ENCODE peak calls at places on chromosomes 11 and 22, in seven cellular contexts. One of them, this sample, is unnamed.

GRCh38 chr11:30346068-30346688 is 23.3 kb downstream of the ARL14EP start:
- DNase-seq in neuronal stem cell: peak
- DNase-seq in mesendoderm: peak
- DNase-seq in H9: no peak
- DNase-seq in H1: no peak
- DNase-seq in IMR-90: peak
- DNase-seq in trophoblast cell: peak
- DNase-seq in this sample: peak

GRCh38 chr11:79152511-79152910 is 288.3 kb downstream of the TENM4 start:
- DNase-seq in neuronal stem cell: no peak
- DNase-seq in mesendoderm: no peak
- DNase-seq in H9: no peak
- DNase-seq in H1: no peak
- DNase-seq in IMR-90: no peak
- DNase-seq in trophoblast cell: no peak
- DNase-seq in this sample: no peak

GRCh38 chr11:2924381-2924780 is 4.8 kb downstream of the PHLDA2 start:
- DNase-seq in neuronal stem cell: no peak
- DNase-seq in mesendoderm: no peak
- DNase-seq in H9: no peak
- DNase-seq in H1: no peak
- DNase-seq in IMR-90: no peak
- DNase-seq in trophoblast cell: peak
- DNase-seq in this sample: no peak

GRCh38 chr11:118398797-118399564 is 2.4 kb upstream of the ATP5MG start:
- DNase-seq in neuronal stem cell: no peak
- DNase-seq in mesendoderm: no peak
- DNase-seq in H9: no peak
- DNase-seq in H1: no peak
- DNase-seq in IMR-90: peak
- DNase-seq in trophoblast cell: no peak
- DNase-seq in this sample: peak

GRCh38 chr11:78798567-78799170 is 224.0 kb upstream of the NARS2 start:
- DNase-seq in neuronal stem cell: peak
- DNase-seq in mesendoderm: peak
- DNase-seq in H9: peak
- DNase-seq in H1: peak
- DNase-seq in IMR-90: peak
- DNase-seq in trophoblast cell: peak
- DNase-seq in this sample: peak

GRCh38 chr11:11034476-11034875 is 176.6 kb upstream of the ZBED5 start:
- DNase-seq in neuronal stem cell: no peak
- DNase-seq in mesendoderm: no peak
- DNase-seq in H9: no peak
- DNase-seq in H1: no peak
- DNase-seq in IMR-90: no peak
- DNase-seq in trophoblast cell: peak
- DNase-seq in this sample: no peak

GRCh38 chr11:28727254-28727653 is 619.1 kb downstream of the METTL15 start:
- DNase-seq in neuronal stem cell: no peak
- DNase-seq in mesendoderm: no peak
- DNase-seq in H9: no peak
- DNase-seq in H1: no peak
- DNase-seq in IMR-90: peak
- DNase-seq in trophoblast cell: no peak
- DNase-seq in this sample: no peak

GRCh38 chr11:43746670-43747069 is 66.1 kb downstream of the HSD17B12 start:
- DNase-seq in neuronal stem cell: no peak
- DNase-seq in mesendoderm: no peak
- DNase-seq in H9: no peak
- DNase-seq in H1: no peak
- DNase-seq in IMR-90: no peak
- DNase-seq in trophoblast cell: peak
- DNase-seq in this sample: no peak

GRCh38 chr11:17775035-17775348 is 40.4 kb downstream of the KCNC1 start:
- DNase-seq in neuronal stem cell: no peak
- DNase-seq in mesendoderm: no peak
- DNase-seq in H9: no peak
- DNase-seq in H1: no peak
- DNase-seq in IMR-90: no peak
- DNase-seq in trophoblast cell: no peak
- DNase-seq in this sample: no peak

GRCh38 chr11:78065239-78065638 is 1.6 kb downstream of the THRSP start:
- DNase-seq in neuronal stem cell: no peak
- DNase-seq in mesendoderm: no peak
- DNase-seq in H9: no peak
- DNase-seq in H1: no peak
- DNase-seq in IMR-90: no peak
- DNase-seq in trophoblast cell: no peak
- DNase-seq in this sample: no peak

GRCh38 chr11:128964463-128964930 is 21.8 kb upstream of the TP53AIP1 start:
- DNase-seq in neuronal stem cell: no peak
- DNase-seq in mesendoderm: peak
- DNase-seq in H9: no peak
- DNase-seq in H1: no peak
- DNase-seq in IMR-90: no peak
- DNase-seq in trophoblast cell: no peak
- DNase-seq in this sample: no peak

GRCh38 chr11:118437046-118437735 is 899 bp downstream of the KMT2A start:
- DNase-seq in neuronal stem cell: peak
- DNase-seq in mesendoderm: peak
- DNase-seq in H9: peak
- DNase-seq in H1: no peak
- DNase-seq in IMR-90: peak
- DNase-seq in trophoblast cell: peak
- DNase-seq in this sample: peak

GRCh38 chr11:92978226-92979111 is 9.0 kb downstream of the MTNR1B start:
- DNase-seq in neuronal stem cell: no peak
- DNase-seq in mesendoderm: no peak
- DNase-seq in H9: no peak
- DNase-seq in H1: no peak
- DNase-seq in IMR-90: peak
- DNase-seq in trophoblast cell: no peak
- DNase-seq in this sample: no peak

GRCh38 chr11:92976681-92977080 is 7.2 kb downstream of the MTNR1B start:
- DNase-seq in neuronal stem cell: no peak
- DNase-seq in mesendoderm: no peak
- DNase-seq in H9: no peak
- DNase-seq in H1: no peak
- DNase-seq in IMR-90: no peak
- DNase-seq in trophoblast cell: no peak
- DNase-seq in this sample: no peak

GRCh38 chr11:92979176-92979575 is 9.7 kb downstream of the MTNR1B start:
- DNase-seq in neuronal stem cell: no peak
- DNase-seq in mesendoderm: no peak
- DNase-seq in H9: no peak
- DNase-seq in H1: no peak
- DNase-seq in IMR-90: peak
- DNase-seq in trophoblast cell: no peak
- DNase-seq in this sample: peak

GRCh38 chr11:92975285-92975684 is 5.8 kb downstream of the MTNR1B start:
- DNase-seq in neuronal stem cell: no peak
- DNase-seq in mesendoderm: no peak
- DNase-seq in H9: no peak
- DNase-seq in H1: no peak
- DNase-seq in IMR-90: no peak
- DNase-seq in trophoblast cell: no peak
- DNase-seq in this sample: no peak

DNA sequence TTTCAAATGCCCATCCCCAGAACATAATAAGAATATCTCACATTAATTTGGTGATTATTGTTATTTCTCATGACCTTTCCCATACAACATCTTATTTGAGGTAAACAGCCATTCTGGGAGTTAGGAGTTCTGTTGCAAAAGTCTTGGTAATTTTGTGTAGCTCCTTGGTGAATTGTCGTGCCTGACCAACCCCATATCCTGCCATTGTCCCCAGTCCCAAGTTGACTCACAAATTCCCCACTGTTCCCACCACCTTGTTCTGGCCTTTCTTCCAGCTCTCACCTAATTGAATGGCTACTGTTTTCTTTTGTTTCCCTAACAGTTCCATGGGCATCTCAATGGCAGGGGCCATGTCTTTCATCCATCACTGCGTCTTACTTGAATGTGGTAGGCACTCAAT is 8.0 kb downstream of the MTNR1B start:
- DNase-seq in neuronal stem cell: no peak
- DNase-seq in mesendoderm: no peak
- DNase-seq in H9: no peak
- DNase-seq in H1: no peak
- DNase-seq in IMR-90: no peak
- DNase-seq in trophoblast cell: no peak
- DNase-seq in this sample: no peak
- H2AK5ac ChIP-seq in neuronal stem cell: no peak
- H2AK5ac ChIP-seq in mesendoderm: no peak
- H2AK5ac ChIP-seq in H9: no peak
- H2AK5ac ChIP-seq in H1: no peak
- H2AK5ac ChIP-seq in IMR-90: no peak
- H2AK5ac ChIP-seq in trophoblast cell: no peak
- H2AK5ac ChIP-seq in this sample: no peak

GRCh38 chr22:47191630-47192105 is 429.2 kb downstream of the TBC1D22A start:
- DNase-seq in neuronal stem cell: no peak
- DNase-seq in mesendoderm: no peak
- DNase-seq in H9: no peak
- DNase-seq in H1: no peak
- DNase-seq in IMR-90: no peak
- DNase-seq in trophoblast cell: no peak
- DNase-seq in this sample: no peak
- H2AK5ac ChIP-seq in neuronal stem cell: no peak
- H2AK5ac ChIP-seq in mesendoderm: no peak
- H2AK5ac ChIP-seq in H9: no peak
- H2AK5ac ChIP-seq in H1: no peak
- H2AK5ac ChIP-seq in IMR-90: no peak
- H2AK5ac ChIP-seq in trophoblast cell: no peak
- H2AK5ac ChIP-seq in this sample: no peak

GRCh38 chr22:49788492-49788891 is 39.2 kb downstream of the BRD1 start:
- DNase-seq in neuronal stem cell: no peak
- DNase-seq in mesendoderm: no peak
- DNase-seq in H9: no peak
- DNase-seq in H1: no peak
- DNase-seq in IMR-90: no peak
- DNase-seq in trophoblast cell: no peak
- DNase-seq in this sample: peak

GRCh38 chr22:49787861-49788260 is 39.8 kb downstream of the BRD1 start:
- DNase-seq in neuronal stem cell: no peak
- DNase-seq in mesendoderm: no peak
- DNase-seq in H9: no peak
- DNase-seq in H1: no peak
- DNase-seq in IMR-90: no peak
- DNase-seq in trophoblast cell: no peak
- DNase-seq in this sample: no peak

GRCh38 chr22:49784987-49785614 is 42.6 kb downstream of the BRD1 start:
- DNase-seq in neuronal stem cell: no peak
- DNase-seq in mesendoderm: no peak
- DNase-seq in H9: no peak
- DNase-seq in H1: no peak
- DNase-seq in IMR-90: no peak
- DNase-seq in trophoblast cell: no peak
- DNase-seq in this sample: no peak

GRCh38 chr22:49785841-49786451 is 41.7 kb downstream of the BRD1 start:
- DNase-seq in neuronal stem cell: no peak
- DNase-seq in mesendoderm: no peak
- DNase-seq in H9: peak
- DNase-seq in H1: no peak
- DNase-seq in IMR-90: no peak
- DNase-seq in trophoblast cell: no peak
- DNase-seq in this sample: no peak

DNA sequence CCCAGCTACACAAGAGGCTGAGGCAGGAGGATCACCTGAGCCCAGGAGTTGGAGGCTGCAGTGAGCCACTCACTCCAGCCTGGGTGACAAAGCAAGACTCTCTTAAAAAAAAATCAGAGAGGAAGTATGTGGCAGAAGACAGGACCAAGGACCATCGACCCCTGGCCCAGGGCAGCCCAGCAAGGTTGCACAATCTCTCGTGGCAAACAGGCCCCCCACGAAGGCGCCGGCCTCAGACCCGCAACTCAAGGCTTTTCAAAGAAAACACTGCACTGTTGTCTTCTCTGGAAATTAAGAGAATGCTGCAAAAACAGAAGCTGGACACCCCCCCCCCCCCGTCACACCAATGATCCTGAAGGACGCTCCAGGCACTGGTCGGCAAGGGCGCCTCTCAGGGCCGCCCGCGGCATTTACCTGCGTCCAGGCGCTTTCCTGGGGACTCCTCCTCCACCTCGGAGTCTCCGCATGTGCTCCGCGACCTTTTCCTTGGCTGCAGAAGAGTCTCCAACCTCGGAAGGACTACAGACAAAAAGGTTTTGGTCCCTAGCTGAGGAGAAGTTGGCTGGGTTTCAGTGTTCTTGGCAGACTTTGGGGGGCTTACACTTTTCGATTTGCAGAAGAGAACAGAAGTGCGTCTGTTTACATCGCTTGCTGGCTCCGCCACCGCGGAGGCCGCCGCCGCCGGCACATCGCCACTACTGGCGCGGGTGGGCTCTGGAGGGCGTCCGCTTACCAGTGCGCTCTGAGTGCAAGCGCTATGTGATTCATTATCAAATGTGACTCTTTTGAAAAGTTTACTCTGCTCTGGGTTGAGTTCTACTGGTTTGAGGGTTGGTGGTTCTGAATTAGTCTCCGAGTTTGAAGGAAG is 40.5 kb downstream of the BRD1 start:
- DNase-seq in neuronal stem cell: no peak
- DNase-seq in mesendoderm: no peak
- DNase-seq in H9: no peak
- DNase-seq in H1: no peak
- DNase-seq in IMR-90: no peak
- DNase-seq in trophoblast cell: no peak
- DNase-seq in this sample: no peak
- H2AK5ac ChIP-seq in neuronal stem cell: no peak
- H2AK5ac ChIP-seq in mesendoderm: no peak
- H2AK5ac ChIP-seq in H9: no peak
- H2AK5ac ChIP-seq in H1: no peak
- H2AK5ac ChIP-seq in IMR-90: no peak
- H2AK5ac ChIP-seq in trophoblast cell: no peak
- H2AK5ac ChIP-seq in this sample: no peak

DNA sequence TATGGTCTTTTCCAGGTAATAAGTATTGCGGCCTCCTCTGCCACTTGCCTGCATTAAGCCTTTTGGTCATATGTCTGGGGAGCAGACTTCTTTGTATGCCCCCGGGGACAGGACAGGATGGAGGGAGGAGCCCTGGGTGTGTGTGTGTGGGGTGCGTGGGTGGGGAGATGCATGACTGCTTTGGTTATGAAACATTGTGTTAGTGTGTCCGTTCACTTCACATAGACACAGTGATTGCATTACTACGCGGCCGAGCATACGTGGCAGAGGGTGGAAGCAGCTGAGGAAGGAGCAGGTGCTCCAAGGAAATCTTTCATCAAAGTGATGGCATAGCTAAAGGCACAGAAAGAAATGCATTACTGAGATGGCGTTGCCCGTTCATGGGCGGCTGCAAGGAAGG is 260.3 kb downstream of the ST3GAL4 start:
- DNase-seq in neuronal stem cell: no peak
- DNase-seq in mesendoderm: no peak
- DNase-seq in H9: no peak
- DNase-seq in H1: no peak
- DNase-seq in IMR-90: no peak
- DNase-seq in trophoblast cell: no peak
- DNase-seq in this sample: no peak
- H2AK5ac ChIP-seq in neuronal stem cell: no peak
- H2AK5ac ChIP-seq in mesendoderm: no peak
- H2AK5ac ChIP-seq in H9: no peak
- H2AK5ac ChIP-seq in H1: no peak
- H2AK5ac ChIP-seq in IMR-90: no peak
- H2AK5ac ChIP-seq in trophoblast cell: no peak
- H2AK5ac ChIP-seq in this sample: no peak

GRCh38 chr11:90849278-90849677 is 626.4 kb upstream of the CHORDC1 start:
- DNase-seq in neuronal stem cell: no peak
- DNase-seq in mesendoderm: no peak
- DNase-seq in H9: no peak
- DNase-seq in H1: no peak
- DNase-seq in IMR-90: no peak
- DNase-seq in trophoblast cell: peak
- DNase-seq in this sample: no peak
- H2AK5ac ChIP-seq in neuronal stem cell: no peak
- H2AK5ac ChIP-seq in mesendoderm: no peak
- H2AK5ac ChIP-seq in H9: no peak
- H2AK5ac ChIP-seq in H1: no peak
- H2AK5ac ChIP-seq in IMR-90: no peak
- H2AK5ac ChIP-seq in trophoblast cell: no peak
- H2AK5ac ChIP-seq in this sample: no peak